ENCODE peak calls at places on chromosomes 6 and 20, in eight cellular contexts. K is fibroblast of mammary gland, V is GM10248, F is lung, C is astrocyte of the spinal cord, T is neural crest cell, M is fibroblast of the aortic adventitia, Y is OCI-LY7. E is an unnamed sample.
A peak's percentile ranks its signal among the peaks of the same experiment; 100 is the strongest.

GRCh38 chr20:42634096-42634495 is 555.6 kb downstream of the PTPRT start:
- DNase-seq in T (no peak), M (no peak), F (no peak), Y (no peak), C (no peak), K (no peak), V (no peak), E (no peak)

GRCh38 chr6:1424306-1424927 is 35.0 kb downstream of the FOXF2 start:
- DNase-seq in K (peak; percentile 70), M (peak; percentile 73), C (peak; percentile 57), F (peak; percentile 64), V (peak; percentile 57), Y (peak; percentile 8), T (peak; percentile 31), E (no peak)

GRCh38 chr6:104226798-104227444 is 632.8 kb downstream of the HACE1 start:
- DNase-seq in Y (no peak), C (no peak), M (no peak), F (no peak), T (no peak), V (no peak), K (no peak), E (no peak)

GRCh38 chr6:78513856-78514255 is 353.5 kb upstream of the IRAK1BP1 start:
- DNase-seq in F (no peak), V (peak; percentile 6), K (no peak), T (no peak), C (no peak), Y (peak; percentile 1), M (no peak), E (no peak)

GRCh38 chr20:49505518-49505917 is 23.1 kb upstream of the KCNB1 start:
- DNase-seq in Y (no peak), C (peak; percentile 54), T (peak; percentile 61), M (peak; percentile 43), V (no peak), F (no peak), K (peak; percentile 30), E (no peak)

GRCh38 chr20:53899351-53900167 is 170.8 kb downstream of the BCAS1 start:
- DNase-seq in V (peak; percentile 50), Y (peak; percentile 93), T (no peak), F (peak; percentile 42), M (peak; percentile 79), K (peak; percentile 95), C (peak; percentile 79), E (peak; percentile 81)

GRCh38 chr6:8215631-8216030 is 113.3 kb upstream of the EEF1E1 start:
- DNase-seq in V (no peak), C (peak; percentile 65), Y (no peak), K (peak; percentile 25), T (no peak), F (no peak), M (peak; percentile 47), E (no peak)

GRCh38 chr6:18465410-18466154 is 78.4 kb downstream of the RNF144B start:
- DNase-seq in C (no peak), K (no peak), M (no peak), T (no peak), Y (no peak), V (no peak), F (no peak), E (no peak)

GRCh38 chr20:34904202-34904621 is 27.8 kb downstream of the ACSS2 start:
- DNase-seq in C (no peak), Y (no peak), T (no peak), V (peak; percentile 59), K (peak; percentile 16), F (no peak), M (no peak), E (no peak)

GRCh38 chr6:42175860-42176259 is 2.7 kb downstream of the GUCA1A start:
- DNase-seq in M (no peak), C (no peak), K (no peak), F (no peak), V (no peak), T (no peak), Y (peak; percentile 18), E (no peak)

GRCh38 chr6:42165016-42165415 is 8.1 kb upstream of the GUCA1A start:
- DNase-seq in T (no peak), K (peak; percentile 54), C (no peak), M (peak; percentile 9), V (no peak), F (no peak), Y (no peak), E (no peak)

GRCh38 chr20:49583669-49584417 is 15.9 kb upstream of the PTGIS start:
- DNase-seq in Y (no peak), K (peak; percentile 88), M (peak; percentile 100), C (peak; percentile 74), V (no peak), T (no peak), F (peak; percentile 58), E (peak; percentile 86)

GRCh38 chr6:139756381-139756780 is 381.9 kb upstream of the CITED2 start:
- DNase-seq in T (no peak), V (no peak), Y (no peak), K (no peak), C (no peak), M (no peak), F (no peak), E (no peak)

GRCh38 chr20:59748555-59749292 is 144.4 kb downstream of the PHACTR3 start:
- DNase-seq in V (no peak), M (peak; percentile 57), K (peak; percentile 60), T (no peak), F (no peak), Y (no peak), C (peak; percentile 0), E (no peak)

GRCh38 chr6:91167846-91168245 is 581.0 kb upstream of the MAP3K7 start:
- DNase-seq in T (no peak), Y (no peak), V (no peak), K (no peak), M (no peak), C (no peak), F (no peak), E (no peak)

GRCh38 chr6:41315203-41315602 is 20.2 kb upstream of the NCR2 start:
- DNase-seq in T (no peak), K (no peak), F (no peak), M (no peak), C (no peak), V (no peak), Y (no peak), E (no peak)

GRCh38 chr6:9428416-9429172 is 986.3 kb downstream of the TFAP2A start:
- DNase-seq in T (no peak), Y (no peak), M (peak; percentile 45), V (no peak), F (no peak), K (peak; percentile 11), C (no peak), E (no peak)

GRCh38 chr6:71851214-71851613 is 35.1 kb upstream of the RIMS1 start:
- DNase-seq in C (no peak), T (no peak), V (no peak), F (no peak), Y (no peak), M (no peak), K (no peak), E (no peak)

GRCh38 chr20:24164360-24164759 is 175.8 kb upstream of the GGTLC1 start:
- DNase-seq in F (no peak), M (no peak), V (no peak), K (no peak), Y (peak; percentile 7), T (peak; percentile 34), C (peak; percentile 5), E (no peak)
- TF ChIP-seq CTCF in F (no peak), M (peak; percentile 25), V (peak; percentile 25), K (peak; percentile 14), Y (peak; percentile 80), T (peak; percentile 60), C (peak; percentile 47), E (no peak)

GRCh38 chr6:124793406-124793805 is 168.8 kb upstream of the RNF217 start:
- DNase-seq in M (no peak), K (no peak), C (no peak), F (no peak), Y (no peak), V (no peak), T (no peak), E (no peak)
- TF ChIP-seq CTCF in M (no peak), K (no peak), C (no peak), F (no peak), Y (no peak), V (no peak), T (no peak), E (no peak)

DNA sequence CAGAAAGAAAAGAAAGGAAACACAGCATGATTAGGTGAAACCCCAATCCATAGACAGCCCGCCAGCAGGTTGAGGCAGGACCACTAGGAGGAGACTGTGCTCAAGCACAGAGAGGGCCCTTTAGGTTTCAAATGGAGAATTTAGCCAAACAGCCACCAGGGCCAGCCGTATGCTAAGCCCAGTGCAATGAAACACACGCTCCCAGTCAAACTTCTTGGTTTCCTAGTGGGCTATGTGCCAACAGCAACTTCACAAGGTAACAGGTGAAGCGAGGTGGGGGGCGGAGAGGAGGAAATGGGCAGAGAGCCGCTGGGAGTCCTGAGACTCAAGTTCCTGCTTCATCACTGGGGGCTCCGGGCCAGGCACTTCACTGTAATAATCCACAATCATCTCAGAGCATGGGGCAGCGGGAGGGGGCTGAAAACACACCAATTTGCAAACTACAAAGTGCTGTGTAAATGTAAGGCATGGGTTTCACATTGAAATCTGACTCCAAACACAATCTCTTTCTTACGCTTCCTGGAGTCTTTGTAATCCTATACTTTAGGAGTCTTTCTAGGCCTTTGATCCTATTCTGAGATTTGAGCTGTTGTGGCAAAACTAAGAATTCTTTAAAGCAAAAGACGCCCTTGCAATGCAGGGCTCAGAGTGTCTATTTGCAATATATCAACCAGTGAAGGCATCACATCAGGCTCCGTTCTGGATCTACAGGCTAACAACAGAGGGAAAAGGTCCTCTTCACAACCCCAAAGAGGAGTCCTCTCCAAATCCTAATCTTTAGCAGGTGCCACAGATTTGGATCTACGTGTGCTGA is 117.3 kb downstream of the OPRM1 start:
- DNase-seq in T (peak; percentile 8), K (peak; percentile 31), Y (peak; percentile 28), F (peak; percentile 59), M (peak; percentile 28), C (peak; percentile 52), V (peak; percentile 37), E (no peak)
- TF ChIP-seq CTCF in T (peak; percentile 54), K (peak; percentile 67), Y (peak; percentile 72), F (peak; percentile 33), M (peak; percentile 62), C (peak; percentile 87), V (peak; percentile 58), E (peak; percentile 61)

GRCh38 chr6:107460074-107460631 is 789 bp upstream of the PDSS2 start:
- DNase-seq in M (peak; percentile 23), C (no peak), V (no peak), K (peak; percentile 13), F (no peak), Y (no peak), T (no peak), E (peak; percentile 46)

GRCh38 chr6:107458687-107459282 is 579 bp downstream of the PDSS2 start:
- DNase-seq in V (peak; percentile 44), T (no peak), Y (peak; percentile 74), F (no peak), M (peak; percentile 34), C (peak; percentile 22), K (peak; percentile 26), E (no peak)

DNA sequence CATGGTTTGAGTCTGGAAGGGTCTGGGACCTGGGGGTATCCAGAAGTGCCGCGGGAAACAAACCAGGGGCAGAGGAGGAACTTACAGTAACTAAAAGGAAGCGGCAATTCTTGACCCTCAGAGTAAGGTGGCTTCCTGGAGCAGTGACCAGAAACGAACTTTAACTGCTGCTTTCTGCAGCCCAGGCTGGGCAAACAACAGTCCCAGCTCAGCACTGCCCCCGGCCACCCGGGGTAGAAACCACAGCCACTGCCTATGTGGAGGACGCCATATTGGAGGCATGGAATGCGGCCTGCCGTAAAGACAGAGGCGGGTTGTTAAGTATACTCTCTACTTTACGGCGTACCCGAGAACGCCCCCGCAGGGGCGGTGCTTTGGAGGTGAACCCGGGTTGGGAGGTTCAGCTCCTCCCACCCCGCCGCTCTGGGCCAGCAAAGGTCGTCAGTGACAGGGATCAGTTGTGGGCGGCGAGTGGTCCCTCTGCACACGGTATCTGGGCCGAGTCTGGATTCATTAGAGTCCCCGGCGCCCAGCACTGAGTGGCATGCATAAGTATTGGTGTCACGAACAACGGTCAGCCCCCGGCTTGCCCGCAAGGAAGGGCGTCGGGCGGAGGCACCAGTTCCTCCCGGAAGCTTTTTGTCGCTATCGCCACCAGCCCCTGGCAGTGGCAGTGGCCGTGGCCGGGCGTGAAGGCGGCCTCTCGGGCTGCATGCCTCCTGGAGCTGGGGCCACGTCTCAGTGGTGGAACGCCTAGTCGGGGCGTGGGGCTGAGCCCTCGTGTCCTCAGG is at the start of gene PDSS2:
- DNase-seq in K (peak; percentile 96), M (peak; percentile 95), V (peak; percentile 97), T (peak; percentile 94), Y (peak; percentile 99), C (peak; percentile 97), F (peak; percentile 99), E (peak; percentile 97)
- TF ChIP-seq CTCF in K (peak; percentile 53), M (peak; percentile 69), V (peak; percentile 58), T (peak; percentile 72), Y (peak; percentile 77), C (peak; percentile 52), F (peak; percentile 9), E (peak; percentile 41)